ENCODE peak calls at places on chromosome 10, in nine cellular contexts. One of them, this sample, is unnamed.

GRCh38 chr10:5046410-5046809 is 42.8 kb upstream of the AKR1C2 start:
- DNase-seq in endothelial cell: no peak
- DNase-seq in A549: no peak
- DNase-seq in activated B cell treated with CpG ODN at 0.5 μM for 24 hours: no peak
- DNase-seq in fibroblast of the aortic adventitia: no peak
- DNase-seq in spleen: no peak
- DNase-seq in AG09319: no peak
- DNase-seq in activated naive CD8-positive, alpha-beta T cell treated with anti-CD3 and anti-CD28 coated beads, Interleukin-2, amount 50 U/mL, for 24 hours: no peak
- DNase-seq in AG08396: no peak
- DNase-seq in this sample: peak

GRCh38 chr10:132828681-132829080 is 42.7 kb upstream of the NKX6-2 start:
- DNase-seq in endothelial cell: no peak
- DNase-seq in A549: no peak
- DNase-seq in activated B cell treated with CpG ODN at 0.5 μM for 24 hours: no peak
- DNase-seq in fibroblast of the aortic adventitia: no peak
- DNase-seq in spleen: peak
- DNase-seq in AG09319: no peak
- DNase-seq in activated naive CD8-positive, alpha-beta T cell treated with anti-CD3 and anti-CD28 coated beads, Interleukin-2, amount 50 U/mL, for 24 hours: no peak
- DNase-seq in AG08396: no peak
- DNase-seq in this sample: no peak

GRCh38 chr10:13959443-13960359 is 371.0 kb downstream of the FRMD4A start:
- DNase-seq in endothelial cell: no peak
- DNase-seq in A549: no peak
- DNase-seq in activated B cell treated with CpG ODN at 0.5 μM for 24 hours: no peak
- DNase-seq in fibroblast of the aortic adventitia: no peak
- DNase-seq in spleen: no peak
- DNase-seq in AG09319: no peak
- DNase-seq in activated naive CD8-positive, alpha-beta T cell treated with anti-CD3 and anti-CD28 coated beads, Interleukin-2, amount 50 U/mL, for 24 hours: no peak
- DNase-seq in AG08396: no peak
- DNase-seq in this sample: no peak

GRCh38 chr10:89120931-89121907 is 85.9 kb downstream of the CH25H start:
- DNase-seq in endothelial cell: no peak
- DNase-seq in A549: no peak
- DNase-seq in activated B cell treated with CpG ODN at 0.5 μM for 24 hours: no peak
- DNase-seq in fibroblast of the aortic adventitia: peak
- DNase-seq in spleen: no peak
- DNase-seq in AG09319: no peak
- DNase-seq in activated naive CD8-positive, alpha-beta T cell treated with anti-CD3 and anti-CD28 coated beads, Interleukin-2, amount 50 U/mL, for 24 hours: no peak
- DNase-seq in AG08396: no peak
- DNase-seq in this sample: no peak

GRCh38 chr10:112240441-112240840 is 42.8 kb upstream of the TECTB start:
- DNase-seq in endothelial cell: no peak
- DNase-seq in A549: no peak
- DNase-seq in activated B cell treated with CpG ODN at 0.5 μM for 24 hours: no peak
- DNase-seq in fibroblast of the aortic adventitia: no peak
- DNase-seq in spleen: no peak
- DNase-seq in AG09319: no peak
- DNase-seq in activated naive CD8-positive, alpha-beta T cell treated with anti-CD3 and anti-CD28 coated beads, Interleukin-2, amount 50 U/mL, for 24 hours: no peak
- DNase-seq in AG08396: no peak
- DNase-seq in this sample: no peak

GRCh38 chr10:78231930-78232329 is 198.3 kb downstream of the RPS24 start:
- DNase-seq in endothelial cell: no peak
- DNase-seq in A549: no peak
- DNase-seq in activated B cell treated with CpG ODN at 0.5 μM for 24 hours: no peak
- DNase-seq in fibroblast of the aortic adventitia: peak
- DNase-seq in spleen: no peak
- DNase-seq in AG09319: no peak
- DNase-seq in activated naive CD8-positive, alpha-beta T cell treated with anti-CD3 and anti-CD28 coated beads, Interleukin-2, amount 50 U/mL, for 24 hours: no peak
- DNase-seq in AG08396: no peak
- DNase-seq in this sample: no peak

GRCh38 chr10:3692331-3692860 is 92.6 kb downstream of the KLF6 start:
- DNase-seq in endothelial cell: no peak
- DNase-seq in A549: no peak
- DNase-seq in activated B cell treated with CpG ODN at 0.5 μM for 24 hours: no peak
- DNase-seq in fibroblast of the aortic adventitia: peak
- DNase-seq in spleen: no peak
- DNase-seq in AG09319: no peak
- DNase-seq in activated naive CD8-positive, alpha-beta T cell treated with anti-CD3 and anti-CD28 coated beads, Interleukin-2, amount 50 U/mL, for 24 hours: no peak
- DNase-seq in AG08396: no peak
- DNase-seq in this sample: no peak

GRCh38 chr10:83222832-83223742 is 916.2 kb upstream of the GHITM start:
- DNase-seq in endothelial cell: no peak
- DNase-seq in A549: no peak
- DNase-seq in activated B cell treated with CpG ODN at 0.5 μM for 24 hours: no peak
- DNase-seq in fibroblast of the aortic adventitia: no peak
- DNase-seq in spleen: no peak
- DNase-seq in AG09319: no peak
- DNase-seq in activated naive CD8-positive, alpha-beta T cell treated with anti-CD3 and anti-CD28 coated beads, Interleukin-2, amount 50 U/mL, for 24 hours: no peak
- DNase-seq in AG08396: no peak
- DNase-seq in this sample: no peak

GRCh38 chr10:126062132-126063032 is 166.0 kb downstream of the FANK1 start:
- DNase-seq in endothelial cell: no peak
- DNase-seq in A549: peak
- DNase-seq in activated B cell treated with CpG ODN at 0.5 μM for 24 hours: no peak
- DNase-seq in fibroblast of the aortic adventitia: peak
- DNase-seq in spleen: no peak
- DNase-seq in AG09319: peak
- DNase-seq in activated naive CD8-positive, alpha-beta T cell treated with anti-CD3 and anti-CD28 coated beads, Interleukin-2, amount 50 U/mL, for 24 hours: no peak
- DNase-seq in AG08396: peak
- DNase-seq in this sample: peak

GRCh38 chr10:23408330-23408976 is 30.4 kb upstream of the OTUD1 start:
- DNase-seq in endothelial cell: no peak
- DNase-seq in A549: no peak
- DNase-seq in activated B cell treated with CpG ODN at 0.5 μM for 24 hours: no peak
- DNase-seq in fibroblast of the aortic adventitia: peak
- DNase-seq in spleen: no peak
- DNase-seq in AG09319: peak
- DNase-seq in activated naive CD8-positive, alpha-beta T cell treated with anti-CD3 and anti-CD28 coated beads, Interleukin-2, amount 50 U/mL, for 24 hours: no peak
- DNase-seq in AG08396: peak
- DNase-seq in this sample: no peak

GRCh38 chr10:49309691-49310371 is 10.9 kb downstream of the C10orf71 start:
- DNase-seq in endothelial cell: no peak
- DNase-seq in A549: no peak
- DNase-seq in activated B cell treated with CpG ODN at 0.5 μM for 24 hours: no peak
- DNase-seq in fibroblast of the aortic adventitia: no peak
- DNase-seq in spleen: peak
- DNase-seq in AG09319: no peak
- DNase-seq in activated naive CD8-positive, alpha-beta T cell treated with anti-CD3 and anti-CD28 coated beads, Interleukin-2, amount 50 U/mL, for 24 hours: peak
- DNase-seq in AG08396: no peak
- DNase-seq in this sample: no peak

GRCh38 chr10:36171546-36171945 is 529.5 kb upstream of the FZD8 start:
- DNase-seq in endothelial cell: no peak
- DNase-seq in A549: no peak
- DNase-seq in activated B cell treated with CpG ODN at 0.5 μM for 24 hours: no peak
- DNase-seq in fibroblast of the aortic adventitia: no peak
- DNase-seq in spleen: no peak
- DNase-seq in AG09319: no peak
- DNase-seq in activated naive CD8-positive, alpha-beta T cell treated with anti-CD3 and anti-CD28 coated beads, Interleukin-2, amount 50 U/mL, for 24 hours: no peak
- DNase-seq in AG08396: peak
- DNase-seq in this sample: no peak

GRCh38 chr10:86288695-86289576 is 77.7 kb downstream of the GRID1 start:
- DNase-seq in endothelial cell: no peak
- DNase-seq in A549: no peak
- DNase-seq in activated B cell treated with CpG ODN at 0.5 μM for 24 hours: no peak
- DNase-seq in fibroblast of the aortic adventitia: no peak
- DNase-seq in spleen: peak
- DNase-seq in AG09319: no peak
- DNase-seq in activated naive CD8-positive, alpha-beta T cell treated with anti-CD3 and anti-CD28 coated beads, Interleukin-2, amount 50 U/mL, for 24 hours: no peak
- DNase-seq in AG08396: no peak
- DNase-seq in this sample: no peak

GRCh38 chr10:50497758-50498157 is 126.0 kb downstream of the SGMS1 start:
- DNase-seq in endothelial cell: no peak
- DNase-seq in A549: no peak
- DNase-seq in activated B cell treated with CpG ODN at 0.5 μM for 24 hours: no peak
- DNase-seq in fibroblast of the aortic adventitia: peak
- DNase-seq in spleen: no peak
- DNase-seq in AG09319: no peak
- DNase-seq in activated naive CD8-positive, alpha-beta T cell treated with anti-CD3 and anti-CD28 coated beads, Interleukin-2, amount 50 U/mL, for 24 hours: no peak
- DNase-seq in AG08396: peak
- DNase-seq in this sample: no peak

GRCh38 chr10:103551619-103552602 is 58.4 kb downstream of the NEURL1 start:
- DNase-seq in endothelial cell: no peak
- DNase-seq in A549: no peak
- DNase-seq in activated B cell treated with CpG ODN at 0.5 μM for 24 hours: no peak
- DNase-seq in fibroblast of the aortic adventitia: no peak
- DNase-seq in spleen: peak
- DNase-seq in AG09319: no peak
- DNase-seq in activated naive CD8-positive, alpha-beta T cell treated with anti-CD3 and anti-CD28 coated beads, Interleukin-2, amount 50 U/mL, for 24 hours: no peak
- DNase-seq in AG08396: no peak
- DNase-seq in this sample: no peak

GRCh38 chr10:76558586-76558985 is 1079.0 kb downstream of the KCNMA1 start:
- DNase-seq in endothelial cell: no peak
- DNase-seq in A549: no peak
- DNase-seq in activated B cell treated with CpG ODN at 0.5 μM for 24 hours: no peak
- DNase-seq in fibroblast of the aortic adventitia: peak
- DNase-seq in spleen: no peak
- DNase-seq in AG09319: peak
- DNase-seq in activated naive CD8-positive, alpha-beta T cell treated with anti-CD3 and anti-CD28 coated beads, Interleukin-2, amount 50 U/mL, for 24 hours: no peak
- DNase-seq in AG08396: no peak
- DNase-seq in this sample: no peak

GRCh38 chr10:113663142-113663541 is 699 bp downstream of the NRAP start:
- DNase-seq in endothelial cell: no peak
- DNase-seq in A549: peak
- DNase-seq in activated B cell treated with CpG ODN at 0.5 μM for 24 hours: no peak
- DNase-seq in fibroblast of the aortic adventitia: no peak
- DNase-seq in spleen: no peak
- DNase-seq in AG09319: no peak
- DNase-seq in activated naive CD8-positive, alpha-beta T cell treated with anti-CD3 and anti-CD28 coated beads, Interleukin-2, amount 50 U/mL, for 24 hours: no peak
- DNase-seq in AG08396: no peak
- DNase-seq in this sample: no peak

GRCh38 chr10:12884851-12885250 is 116.7 kb downstream of the CCDC3 start:
- DNase-seq in endothelial cell: no peak
- DNase-seq in A549: no peak
- DNase-seq in activated B cell treated with CpG ODN at 0.5 μM for 24 hours: no peak
- DNase-seq in fibroblast of the aortic adventitia: no peak
- DNase-seq in spleen: no peak
- DNase-seq in AG09319: no peak
- DNase-seq in activated naive CD8-positive, alpha-beta T cell treated with anti-CD3 and anti-CD28 coated beads, Interleukin-2, amount 50 U/mL, for 24 hours: no peak
- DNase-seq in AG08396: no peak
- DNase-seq in this sample: no peak

GRCh38 chr10:103872137-103872933 is 17.0 kb upstream of the SH3PXD2A start:
- DNase-seq in endothelial cell: no peak
- DNase-seq in A549: no peak
- DNase-seq in activated B cell treated with CpG ODN at 0.5 μM for 24 hours: no peak
- DNase-seq in fibroblast of the aortic adventitia: no peak
- DNase-seq in spleen: no peak
- DNase-seq in AG09319: no peak
- DNase-seq in activated naive CD8-positive, alpha-beta T cell treated with anti-CD3 and anti-CD28 coated beads, Interleukin-2, amount 50 U/mL, for 24 hours: no peak
- DNase-seq in AG08396: no peak
- DNase-seq in this sample: no peak

GRCh38 chr10:51063659-51064535 is 10.4 kb upstream of the PRKG1 start:
- DNase-seq in endothelial cell: no peak
- DNase-seq in A549: no peak
- DNase-seq in activated B cell treated with CpG ODN at 0.5 μM for 24 hours: no peak
- DNase-seq in fibroblast of the aortic adventitia: peak
- DNase-seq in spleen: no peak
- DNase-seq in AG09319: no peak
- DNase-seq in activated naive CD8-positive, alpha-beta T cell treated with anti-CD3 and anti-CD28 coated beads, Interleukin-2, amount 50 U/mL, for 24 hours: no peak
- DNase-seq in AG08396: peak
- DNase-seq in this sample: no peak

GRCh38 chr10:42954776-42955492 is 121.9 kb upstream of the RET start:
- DNase-seq in endothelial cell: peak
- DNase-seq in A549: no peak
- DNase-seq in activated B cell treated with CpG ODN at 0.5 μM for 24 hours: no peak
- DNase-seq in fibroblast of the aortic adventitia: no peak
- DNase-seq in spleen: peak
- DNase-seq in AG09319: no peak
- DNase-seq in activated naive CD8-positive, alpha-beta T cell treated with anti-CD3 and anti-CD28 coated beads, Interleukin-2, amount 50 U/mL, for 24 hours: no peak
- DNase-seq in AG08396: no peak
- DNase-seq in this sample: no peak

GRCh38 chr10:124612611-124613498 is 131.3 kb downstream of the FAM53B start:
- DNase-seq in endothelial cell: no peak
- DNase-seq in A549: no peak
- DNase-seq in activated B cell treated with CpG ODN at 0.5 μM for 24 hours: no peak
- DNase-seq in fibroblast of the aortic adventitia: peak
- DNase-seq in spleen: no peak
- DNase-seq in AG09319: no peak
- DNase-seq in activated naive CD8-positive, alpha-beta T cell treated with anti-CD3 and anti-CD28 coated beads, Interleukin-2, amount 50 U/mL, for 24 hours: peak
- DNase-seq in AG08396: peak
- DNase-seq in this sample: no peak

GRCh38 chr10:65827344-65827743 is 1098.5 kb upstream of the LRRTM3 start:
- DNase-seq in endothelial cell: no peak
- DNase-seq in A549: no peak
- DNase-seq in activated B cell treated with CpG ODN at 0.5 μM for 24 hours: no peak
- DNase-seq in fibroblast of the aortic adventitia: no peak
- DNase-seq in spleen: no peak
- DNase-seq in AG09319: no peak
- DNase-seq in activated naive CD8-positive, alpha-beta T cell treated with anti-CD3 and anti-CD28 coated beads, Interleukin-2, amount 50 U/mL, for 24 hours: no peak
- DNase-seq in AG08396: no peak
- DNase-seq in this sample: no peak

GRCh38 chr10:124697837-124698559 is 46.2 kb downstream of the FAM53B start:
- DNase-seq in endothelial cell: no peak
- DNase-seq in A549: peak
- DNase-seq in activated B cell treated with CpG ODN at 0.5 μM for 24 hours: peak
- DNase-seq in fibroblast of the aortic adventitia: no peak
- DNase-seq in spleen: peak
- DNase-seq in AG09319: no peak
- DNase-seq in activated naive CD8-positive, alpha-beta T cell treated with anti-CD3 and anti-CD28 coated beads, Interleukin-2, amount 50 U/mL, for 24 hours: peak
- DNase-seq in AG08396: no peak
- DNase-seq in this sample: no peak

GRCh38 chr10:7192831-7193348 is 217.9 kb downstream of the SFMBT2 start:
- DNase-seq in endothelial cell: no peak
- DNase-seq in A549: no peak
- DNase-seq in activated B cell treated with CpG ODN at 0.5 μM for 24 hours: no peak
- DNase-seq in fibroblast of the aortic adventitia: no peak
- DNase-seq in spleen: no peak
- DNase-seq in AG09319: no peak
- DNase-seq in activated naive CD8-positive, alpha-beta T cell treated with anti-CD3 and anti-CD28 coated beads, Interleukin-2, amount 50 U/mL, for 24 hours: peak
- DNase-seq in AG08396: no peak
- DNase-seq in this sample: no peak

GRCh38 chr10:13890617-13891541 is 304.1 kb downstream of the PRPF18 start:
- DNase-seq in endothelial cell: no peak
- DNase-seq in A549: no peak
- DNase-seq in activated B cell treated with CpG ODN at 0.5 μM for 24 hours: no peak
- DNase-seq in fibroblast of the aortic adventitia: peak
- DNase-seq in spleen: no peak
- DNase-seq in AG09319: no peak
- DNase-seq in activated naive CD8-positive, alpha-beta T cell treated with anti-CD3 and anti-CD28 coated beads, Interleukin-2, amount 50 U/mL, for 24 hours: no peak
- DNase-seq in AG08396: peak
- DNase-seq in this sample: no peak

GRCh38 chr10:113026679-113027078 is 76.6 kb downstream of the TCF7L2 start:
- DNase-seq in endothelial cell: no peak
- DNase-seq in A549: no peak
- DNase-seq in activated B cell treated with CpG ODN at 0.5 μM for 24 hours: no peak
- DNase-seq in fibroblast of the aortic adventitia: peak
- DNase-seq in spleen: no peak
- DNase-seq in AG09319: peak
- DNase-seq in activated naive CD8-positive, alpha-beta T cell treated with anti-CD3 and anti-CD28 coated beads, Interleukin-2, amount 50 U/mL, for 24 hours: no peak
- DNase-seq in AG08396: peak
- DNase-seq in this sample: no peak

GRCh38 chr10:46216003-46216634 is 70.7 kb upstream of the ANTXRL start:
- DNase-seq in endothelial cell: no peak
- DNase-seq in A549: no peak
- DNase-seq in activated B cell treated with CpG ODN at 0.5 μM for 24 hours: no peak
- DNase-seq in fibroblast of the aortic adventitia: no peak
- DNase-seq in spleen: peak
- DNase-seq in AG09319: no peak
- DNase-seq in activated naive CD8-positive, alpha-beta T cell treated with anti-CD3 and anti-CD28 coated beads, Interleukin-2, amount 50 U/mL, for 24 hours: no peak
- DNase-seq in AG08396: no peak
- DNase-seq in this sample: no peak

GRCh38 chr10:118594392-118595063 is 920 bp downstream of the PRLHR start:
- DNase-seq in endothelial cell: peak
- DNase-seq in A549: peak
- DNase-seq in activated B cell treated with CpG ODN at 0.5 μM for 24 hours: no peak
- DNase-seq in fibroblast of the aortic adventitia: peak
- DNase-seq in spleen: no peak
- DNase-seq in AG09319: no peak
- DNase-seq in activated naive CD8-positive, alpha-beta T cell treated with anti-CD3 and anti-CD28 coated beads, Interleukin-2, amount 50 U/mL, for 24 hours: peak
- DNase-seq in AG08396: peak
- DNase-seq in this sample: peak

GRCh38 chr10:129541208-129541607 is 74.2 kb downstream of the MGMT start:
- DNase-seq in endothelial cell: no peak
- DNase-seq in A549: no peak
- DNase-seq in activated B cell treated with CpG ODN at 0.5 μM for 24 hours: no peak
- DNase-seq in fibroblast of the aortic adventitia: no peak
- DNase-seq in spleen: no peak
- DNase-seq in AG09319: no peak
- DNase-seq in activated naive CD8-positive, alpha-beta T cell treated with anti-CD3 and anti-CD28 coated beads, Interleukin-2, amount 50 U/mL, for 24 hours: no peak
- DNase-seq in AG08396: no peak
- DNase-seq in this sample: no peak

GRCh38 chr10:99965700-99966099 is 44.0 kb downstream of the DNMBP start:
- DNase-seq in endothelial cell: no peak
- DNase-seq in A549: no peak
- DNase-seq in activated B cell treated with CpG ODN at 0.5 μM for 24 hours: no peak
- DNase-seq in fibroblast of the aortic adventitia: peak
- DNase-seq in spleen: no peak
- DNase-seq in AG09319: no peak
- DNase-seq in activated naive CD8-positive, alpha-beta T cell treated with anti-CD3 and anti-CD28 coated beads, Interleukin-2, amount 50 U/mL, for 24 hours: no peak
- DNase-seq in AG08396: no peak
- DNase-seq in this sample: no peak

This sample was measured in upper lobe of left lung.